ENCODE peak calls at places on chromosomes 13 and 19, in four cellular contexts. I is transverse colon, Q is sigmoid colon, S is stomach. H is an unnamed sample.

GRCh38 chr19:31013391-31013975 is 335.8 kb downstream of the TSHZ3 start:
- DNase-seq in I (no peak), Q (no peak), S (no peak), H (peak; percentile 96)

GRCh38 chr13:112928958-112929777 is 39.8 kb upstream of the MCF2L start:
- DNase-seq in Q (no peak), I (peak; percentile 66), S (no peak), H (no peak)

GRCh38 chr19:43450545-43450997 is 14.8 kb downstream of the LYPD3 start:
- DNase-seq in Q (no peak), I (no peak), S (no peak), H (no peak)

GRCh38 chr13:102878491-102878890 is 32.7 kb downstream of the ERCC5 start:
- DNase-seq in S (no peak), I (no peak), Q (no peak), H (no peak)

GRCh38 chr19:54136086-54136863 is 1.3 kb upstream of the CNOT3 start:
- DNase-seq in I (no peak), S (no peak), Q (no peak), H (no peak)

GRCh38 chr13:33178197-33178699 is 107.3 kb downstream of the STARD13 start:
- DNase-seq in S (no peak), Q (no peak), I (no peak), H (peak; percentile 92)

GRCh38 chr19:4303778-4304508 is 455 bp upstream of the FSD1 start:
- DNase-seq in I (peak; percentile 28), S (no peak), Q (no peak), H (no peak)

GRCh38 chr19:403221-404036 is 5.5 kb downstream of the C2CD4C start:
- DNase-seq in Q (no peak), I (no peak), S (no peak), H (no peak)

GRCh38 chr13:27476943-27477681 is 26.7 kb upstream of the MTIF3 start:
- DNase-seq in Q (no peak), I (no peak), S (peak; percentile 76), H (no peak)

GRCh38 chr13:98842858-98843481 is 90.5 kb upstream of the SLC15A1 start:
- DNase-seq in S (peak; percentile 71), I (peak; percentile 73), Q (peak; percentile 81), H (peak; percentile 73)

GRCh38 chr19:50368649-50369570 is 3.5 kb upstream of the NAPSA start:
- DNase-seq in Q (peak; percentile 93), I (peak; percentile 88), S (peak; percentile 87), H (no peak)

GRCh38 chr19:50669319-50670101 is 20.3 kb downstream of the C19orf81 start:
- DNase-seq in Q (no peak), I (peak; percentile 21), S (peak; percentile 30), H (no peak)

GRCh38 chr19:8561071-8561764 is 16.0 kb downstream of the MYO1F start:
- DNase-seq in I (no peak), Q (no peak), S (no peak), H (no peak)

GRCh38 chr19:1807030-1807694 is 4.9 kb downstream of the ATP8B3 start:
- DNase-seq in I (no peak), S (no peak), Q (no peak), H (no peak)

GRCh38 chr13:54194233-54195024 is 1165.8 kb downstream of the OLFM4 start:
- DNase-seq in I (no peak), S (no peak), Q (no peak), H (peak; percentile 28)
- TF ChIP-seq POLR2AphosphoS5 in I (no peak), S (no peak), Q (no peak), H (no peak)

GRCh38 chr19:48738557-48739399 is 1.6 kb downstream of the RASIP1 start:
- DNase-seq in Q (peak; percentile 96), S (peak; percentile 96), I (peak; percentile 97), H (no peak)
- TF ChIP-seq POLR2AphosphoS5 in Q (no peak), S (peak; percentile 51), I (peak; percentile 18), H (peak; percentile 34)

DNA sequence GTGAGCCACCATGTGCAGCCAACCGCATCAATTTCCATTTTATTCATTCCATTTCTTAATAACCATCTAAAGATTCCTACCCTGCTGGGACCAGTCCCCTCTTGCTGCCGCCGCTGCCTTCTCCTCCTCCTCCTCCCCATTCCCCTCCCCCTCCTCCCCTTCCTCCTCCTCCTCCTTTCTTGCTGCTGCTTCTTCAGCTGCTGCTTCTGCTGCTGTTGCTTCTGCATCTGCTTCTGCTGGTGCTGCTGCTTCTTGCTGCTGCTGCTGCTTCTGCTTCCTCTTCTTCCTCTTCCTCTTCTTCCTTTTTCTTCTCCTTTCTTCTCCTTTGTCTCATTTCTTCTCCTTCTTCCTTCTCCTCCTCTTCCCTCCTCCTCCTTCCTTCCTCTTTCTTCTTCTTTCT is 20.0 kb upstream of the SPRYD7 start:
- DNase-seq in Q (no peak), I (no peak), S (no peak), H (no peak)
- TF ChIP-seq POLR2AphosphoS5 in Q (no peak), I (no peak), S (no peak), H (no peak)

GRCh38 chr19:38840583-38840968 is 9.0 kb upstream of the ECH1 start:
- DNase-seq in S (no peak), I (no peak), Q (no peak), H (no peak)

GRCh38 chr19:38838986-38839761 is 7.6 kb upstream of the ECH1 start:
- DNase-seq in Q (no peak), S (no peak), I (no peak), H (no peak)

GRCh38 chr19:38841180-38841766 is 8.5 kb downstream of the HNRNPL start:
- DNase-seq in Q (no peak), I (no peak), S (no peak), H (no peak)

GRCh38 chr19:38838208-38838985 is 6.8 kb upstream of the ECH1 start:
- DNase-seq in Q (no peak), S (peak; percentile 67), I (no peak), H (no peak)

DNA sequence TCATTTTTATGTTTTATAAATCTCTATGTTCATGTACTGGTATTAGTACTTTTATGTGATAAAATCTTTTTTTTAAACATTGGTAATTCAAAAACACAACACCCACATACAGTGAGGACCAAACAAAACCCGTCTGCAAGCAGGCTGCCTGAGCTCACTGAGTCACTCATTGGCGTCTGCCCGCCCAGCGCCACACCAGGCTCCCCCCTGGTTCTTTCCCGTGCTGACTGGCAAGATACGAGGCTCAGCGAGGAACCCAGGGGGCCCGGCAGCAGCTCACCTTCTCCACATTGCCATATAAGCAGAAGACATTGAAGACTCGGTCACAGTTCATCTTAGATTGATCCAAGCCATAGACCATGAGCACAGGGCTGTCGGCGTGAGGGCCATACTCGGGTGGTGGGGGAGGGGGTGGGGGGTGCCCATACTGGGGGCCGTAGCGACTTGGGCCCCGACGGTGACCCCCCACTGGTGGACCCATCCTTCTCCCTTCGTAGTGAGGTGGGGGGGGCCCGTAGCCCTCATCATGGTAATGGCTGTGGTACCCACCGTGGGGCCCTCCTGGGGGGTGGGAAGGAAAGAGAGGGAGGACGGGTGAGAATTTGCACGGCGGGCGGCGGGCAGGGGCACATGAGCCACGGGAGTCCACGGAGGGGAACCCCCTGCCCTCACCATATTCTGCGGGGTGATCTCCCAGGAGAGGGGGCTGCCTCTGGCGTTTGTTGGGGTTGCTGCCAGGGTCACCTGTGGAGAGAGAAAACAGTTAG is 8.4 kb upstream of the ECH1 start:
- DNase-seq in I (no peak), S (no peak), Q (no peak), H (no peak)
- TF ChIP-seq POLR2AphosphoS5 in I (no peak), S (no peak), Q (no peak), H (no peak)

GRCh38 chr13:49064459-49064858 is 88.7 kb downstream of the FNDC3A start:
- DNase-seq in S (no peak), I (no peak), Q (no peak), H (no peak)

GRCh38 chr13:49063526-49063925 is 87.8 kb downstream of the FNDC3A start:
- DNase-seq in Q (no peak), S (no peak), I (no peak), H (no peak)

GRCh38 chr13:49058761-49059160 is 83.0 kb downstream of the FNDC3A start:
- DNase-seq in I (no peak), S (no peak), Q (no peak), H (no peak)

GRCh38 chr13:49060698-49061387 is 85.1 kb downstream of the FNDC3A start:
- DNase-seq in Q (no peak), S (no peak), I (no peak), H (no peak)

DNA sequence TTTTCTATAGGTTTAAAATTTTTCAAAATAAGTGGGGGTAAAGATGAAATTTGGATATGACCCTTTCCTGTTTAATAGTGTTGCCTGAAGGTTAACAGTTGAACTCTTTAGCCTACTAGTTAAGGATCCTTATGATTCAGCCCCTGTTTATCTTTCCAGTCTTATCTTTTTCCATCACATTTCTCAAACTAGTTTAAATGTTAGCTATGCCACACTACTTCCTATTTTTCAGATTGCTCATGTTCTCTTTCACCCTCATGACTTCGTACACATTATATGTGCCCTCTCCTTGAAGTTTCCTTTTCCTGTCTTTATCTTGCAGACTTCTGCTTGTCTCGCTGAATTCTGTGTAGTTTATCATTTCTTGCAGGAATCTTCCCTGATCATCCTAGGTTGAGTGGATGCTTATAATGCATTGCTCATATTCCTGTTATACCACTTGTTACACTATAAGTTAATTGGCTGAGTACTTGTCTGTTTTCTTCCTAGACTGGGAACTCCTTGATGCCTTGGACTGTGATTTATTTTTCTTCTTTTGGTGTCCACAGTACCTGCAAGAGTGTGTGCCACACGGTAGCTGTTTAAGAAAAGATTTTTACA is 86.7 kb downstream of the FNDC3A start:
- DNase-seq in I (no peak), S (no peak), Q (no peak), H (no peak)
- TF ChIP-seq POLR2AphosphoS5 in I (no peak), S (peak; percentile 26), Q (no peak), H (no peak)

DNA sequence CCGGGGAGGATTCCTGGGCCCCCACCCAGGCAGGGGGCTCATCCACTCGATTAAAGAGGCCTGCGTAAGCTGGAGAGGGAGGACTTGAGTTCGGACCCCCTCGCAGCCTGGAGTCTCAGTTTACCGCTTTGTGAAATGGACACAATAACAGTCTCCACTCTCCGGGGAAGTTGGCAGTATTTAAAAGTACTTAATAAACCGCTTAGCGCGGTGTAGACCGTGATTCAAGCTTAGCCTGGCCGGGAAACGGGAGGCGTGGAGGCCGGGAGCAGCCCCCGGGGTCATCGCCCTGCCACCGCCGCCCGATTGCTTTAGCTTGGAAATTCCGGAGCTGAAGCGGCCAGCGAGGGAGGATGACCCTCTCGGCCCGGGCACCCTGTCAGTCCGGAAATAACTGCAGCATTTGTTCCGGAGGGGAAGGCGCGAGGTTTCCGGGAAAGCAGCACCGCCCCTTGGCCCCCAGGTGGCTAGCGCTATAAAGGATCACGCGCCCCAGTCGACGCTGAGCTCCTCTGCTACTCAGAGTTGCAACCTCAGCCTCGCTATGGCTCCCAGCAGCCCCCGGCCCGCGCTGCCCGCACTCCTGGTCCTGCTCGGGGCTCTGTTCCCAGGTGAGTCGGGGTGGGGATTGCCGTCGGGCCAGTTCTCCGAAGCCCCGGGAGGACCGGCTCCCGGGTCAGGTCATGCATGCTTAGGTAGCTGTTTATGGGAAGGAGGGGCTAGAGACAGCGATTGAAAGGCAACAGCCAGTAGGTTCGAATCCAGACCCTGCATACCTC is at the start of gene ICAM1:
- DNase-seq in S (peak; percentile 72), Q (peak; percentile 93), I (peak; percentile 88), H (no peak)
- TF ChIP-seq POLR2AphosphoS5 in S (peak; percentile 88), Q (peak; percentile 69), I (peak; percentile 88), H (peak; percentile 56)

GRCh38 chr13:40221460-40222201 is 444.8 kb downstream of the FOXO1 start:
- DNase-seq in I (peak; percentile 28), S (no peak), Q (no peak), H (peak; percentile 40)
- TF ChIP-seq POLR2AphosphoS5 in I (peak; percentile 78), S (peak; percentile 87), Q (peak; percentile 71), H (no peak)

GRCh38 chr13:43516401-43516826 is 270.4 kb downstream of the ENOX1 start:
- DNase-seq in Q (peak; percentile 77), I (no peak), S (no peak), H (no peak)

GRCh38 chr13:43514326-43514725 is 272.4 kb downstream of the ENOX1 start:
- DNase-seq in S (no peak), I (no peak), Q (no peak), H (no peak)

GRCh38 chr13:43511260-43511970 is 275.4 kb downstream of the ENOX1 start:
- DNase-seq in S (no peak), Q (no peak), I (no peak), H (no peak)
- TF ChIP-seq POLR2AphosphoS5 in S (no peak), Q (peak; percentile 84), I (peak; percentile 35), H (no peak)